ENCODE peak calls at places on chromosomes 2 and 18, in nine cellular contexts. One of them, this sample, is unnamed.

GRCh38 chr18:3463052-3463451 is 13.1 kb downstream of the TGIF1 start:
- DNase-seq in WERI-Rb-1: no peak
- DNase-seq in adrenal gland: no peak
- DNase-seq in heart right ventricle: no peak
- DNase-seq in heart left ventricle: no peak
- DNase-seq in HL-60: no peak
- DNase-seq in HCT116: no peak
- DNase-seq in retinal pigment epithelial cell: no peak
- DNase-seq in spleen: no peak
- DNase-seq in this sample: no peak

GRCh38 chr2:41716497-41716896 is 331.3 kb upstream of the PKDCC start:
- DNase-seq in WERI-Rb-1: no peak
- DNase-seq in heart right ventricle: no peak
- DNase-seq in HCT116: no peak
- DNase-seq in spleen: no peak
- DNase-seq in heart left ventricle: no peak
- DNase-seq in adrenal gland: no peak
- DNase-seq in retinal pigment epithelial cell: no peak
- DNase-seq in HL-60: no peak
- DNase-seq in this sample: no peak

GRCh38 chr2:234366891-234367290 is 130.0 kb downstream of the ARL4C start:
- DNase-seq in heart right ventricle: no peak
- DNase-seq in adrenal gland: no peak
- DNase-seq in heart left ventricle: no peak
- DNase-seq in retinal pigment epithelial cell: no peak
- DNase-seq in WERI-Rb-1: no peak
- DNase-seq in spleen: no peak
- DNase-seq in HCT116: no peak
- DNase-seq in HL-60: no peak
- DNase-seq in this sample: no peak

GRCh38 chr2:72988041-72988440 is 70.7 kb downstream of the EMX1 start:
- DNase-seq in HCT116: no peak
- DNase-seq in retinal pigment epithelial cell: no peak
- DNase-seq in adrenal gland: no peak
- DNase-seq in heart right ventricle: no peak
- DNase-seq in WERI-Rb-1: no peak
- DNase-seq in heart left ventricle: no peak
- DNase-seq in spleen: peak; percentile 31
- DNase-seq in HL-60: no peak
- DNase-seq in this sample: no peak

GRCh38 chr2:207073791-207074678 is 91.7 kb downstream of the KLF7 start:
- DNase-seq in heart left ventricle: no peak
- DNase-seq in HL-60: peak; percentile 8
- DNase-seq in spleen: no peak
- DNase-seq in retinal pigment epithelial cell: no peak
- DNase-seq in WERI-Rb-1: no peak
- DNase-seq in adrenal gland: peak; percentile 37
- DNase-seq in heart right ventricle: no peak
- DNase-seq in HCT116: no peak
- DNase-seq in this sample: no peak

GRCh38 chr18:73283788-73284187 is 416.0 kb upstream of the NETO1 start:
- DNase-seq in retinal pigment epithelial cell: no peak
- DNase-seq in adrenal gland: no peak
- DNase-seq in HL-60: no peak
- DNase-seq in heart left ventricle: no peak
- DNase-seq in HCT116: no peak
- DNase-seq in heart right ventricle: no peak
- DNase-seq in WERI-Rb-1: no peak
- DNase-seq in spleen: no peak
- DNase-seq in this sample: peak; percentile 50

GRCh38 chr2:23753291-23754006 is 173.5 kb downstream of the ATAD2B start:
- DNase-seq in adrenal gland: no peak
- DNase-seq in spleen: no peak
- DNase-seq in retinal pigment epithelial cell: no peak
- DNase-seq in HCT116: no peak
- DNase-seq in HL-60: no peak
- DNase-seq in WERI-Rb-1: no peak
- DNase-seq in heart right ventricle: no peak
- DNase-seq in heart left ventricle: no peak
- DNase-seq in this sample: no peak

GRCh38 chr18:53677480-53677879 is 547.0 kb downstream of the MBD2 start:
- DNase-seq in heart right ventricle: no peak
- DNase-seq in HL-60: no peak
- DNase-seq in retinal pigment epithelial cell: no peak
- DNase-seq in adrenal gland: no peak
- DNase-seq in spleen: no peak
- DNase-seq in WERI-Rb-1: no peak
- DNase-seq in HCT116: no peak
- DNase-seq in heart left ventricle: no peak
- DNase-seq in this sample: no peak

GRCh38 chr2:174663572-174663971 is 66.0 kb upstream of the WIPF1 start:
- DNase-seq in retinal pigment epithelial cell: no peak
- DNase-seq in adrenal gland: no peak
- DNase-seq in heart right ventricle: no peak
- DNase-seq in HCT116: no peak
- DNase-seq in HL-60: peak; percentile 33
- DNase-seq in heart left ventricle: no peak
- DNase-seq in WERI-Rb-1: no peak
- DNase-seq in spleen: no peak
- DNase-seq in this sample: no peak

GRCh38 chr18:14914771-14915170 is 166.8 kb downstream of the ANKRD30B start:
- DNase-seq in heart left ventricle: no peak
- DNase-seq in retinal pigment epithelial cell: no peak
- DNase-seq in WERI-Rb-1: no peak
- DNase-seq in HL-60: no peak
- DNase-seq in heart right ventricle: no peak
- DNase-seq in adrenal gland: no peak
- DNase-seq in HCT116: no peak
- DNase-seq in spleen: no peak
- DNase-seq in this sample: no peak

GRCh38 chr2:224884188-224884587 is 158.1 kb downstream of the DOCK10 start:
- DNase-seq in adrenal gland: no peak
- DNase-seq in heart left ventricle: no peak
- DNase-seq in spleen: no peak
- DNase-seq in HL-60: peak; percentile 66
- DNase-seq in HCT116: no peak
- DNase-seq in retinal pigment epithelial cell: no peak
- DNase-seq in WERI-Rb-1: no peak
- DNase-seq in heart right ventricle: no peak
- DNase-seq in this sample: no peak

GRCh38 chr18:43078485-43079092 is 36.9 kb downstream of the RIT2 start:
- DNase-seq in WERI-Rb-1: peak; percentile 10
- DNase-seq in HL-60: no peak
- DNase-seq in heart right ventricle: no peak
- DNase-seq in retinal pigment epithelial cell: no peak
- DNase-seq in spleen: no peak
- DNase-seq in heart left ventricle: no peak
- DNase-seq in HCT116: no peak
- DNase-seq in adrenal gland: no peak
- DNase-seq in this sample: no peak

GRCh38 chr2:99545622-99546021 is 55.8 kb upstream of the REV1 start:
- DNase-seq in heart right ventricle: no peak
- DNase-seq in spleen: no peak
- DNase-seq in WERI-Rb-1: no peak
- DNase-seq in HCT116: no peak
- DNase-seq in retinal pigment epithelial cell: peak; percentile 49
- DNase-seq in adrenal gland: no peak
- DNase-seq in heart left ventricle: no peak
- DNase-seq in HL-60: no peak
- DNase-seq in this sample: no peak

GRCh38 chr2:149732001-149732685 is 144.6 kb upstream of the MMADHC start:
- DNase-seq in heart left ventricle: no peak
- DNase-seq in adrenal gland: no peak
- DNase-seq in HCT116: no peak
- DNase-seq in WERI-Rb-1: no peak
- DNase-seq in spleen: no peak
- DNase-seq in HL-60: no peak
- DNase-seq in retinal pigment epithelial cell: no peak
- DNase-seq in heart right ventricle: peak; percentile 11
- DNase-seq in this sample: peak; percentile 32

GRCh38 chr18:68962623-68963022 is 164.7 kb downstream of the CCDC102B start:
- DNase-seq in heart left ventricle: no peak
- DNase-seq in retinal pigment epithelial cell: no peak
- DNase-seq in adrenal gland: no peak
- DNase-seq in spleen: no peak
- DNase-seq in heart right ventricle: no peak
- DNase-seq in HL-60: no peak
- DNase-seq in HCT116: no peak
- DNase-seq in WERI-Rb-1: no peak
- DNase-seq in this sample: no peak

GRCh38 chr2:157168501-157168900 is 89.0 kb upstream of the GALNT5 start:
- DNase-seq in spleen: no peak
- DNase-seq in retinal pigment epithelial cell: no peak
- DNase-seq in adrenal gland: no peak
- DNase-seq in heart right ventricle: no peak
- DNase-seq in heart left ventricle: no peak
- DNase-seq in WERI-Rb-1: no peak
- DNase-seq in HL-60: no peak
- DNase-seq in HCT116: no peak
- DNase-seq in this sample: no peak

GRCh38 chr2:139469985-139470384 is 689.8 kb upstream of the NXPH2 start:
- DNase-seq in adrenal gland: no peak
- DNase-seq in WERI-Rb-1: no peak
- DNase-seq in heart left ventricle: no peak
- DNase-seq in HCT116: no peak
- DNase-seq in HL-60: no peak
- DNase-seq in retinal pigment epithelial cell: no peak
- DNase-seq in spleen: no peak
- DNase-seq in heart right ventricle: no peak
- DNase-seq in this sample: no peak

GRCh38 chr2:165408191-165408590 is 61.3 kb upstream of the CSRNP3 start:
- DNase-seq in retinal pigment epithelial cell: no peak
- DNase-seq in heart left ventricle: no peak
- DNase-seq in adrenal gland: no peak
- DNase-seq in WERI-Rb-1: no peak
- DNase-seq in heart right ventricle: no peak
- DNase-seq in HL-60: no peak
- DNase-seq in spleen: no peak
- DNase-seq in HCT116: no peak
- DNase-seq in this sample: no peak

GRCh38 chr18:63472380-63472779 is 4.4 kb upstream of the SERPINB5 start:
- DNase-seq in WERI-Rb-1: no peak
- DNase-seq in heart left ventricle: no peak
- DNase-seq in retinal pigment epithelial cell: peak; percentile 14
- DNase-seq in heart right ventricle: no peak
- DNase-seq in HL-60: no peak
- DNase-seq in spleen: no peak
- DNase-seq in adrenal gland: no peak
- DNase-seq in HCT116: peak; percentile 62
- DNase-seq in this sample: peak; percentile 1
- H3K4me3 ChIP-seq in WERI-Rb-1: no peak overlapping the region
- H3K4me3 ChIP-seq in heart left ventricle: no peak overlapping the region
- H3K4me3 ChIP-seq in retinal pigment epithelial cell: no peak overlapping the region
- H3K4me3 ChIP-seq in heart right ventricle: no peak overlapping the region
- H3K4me3 ChIP-seq in HL-60: no peak overlapping the region
- H3K4me3 ChIP-seq in spleen: no peak overlapping the region
- H3K4me3 ChIP-seq in adrenal gland: no peak overlapping the region
- H3K4me3 ChIP-seq in HCT116: no peak overlapping the region
- H3K4me3 ChIP-seq in this sample: no peak overlapping the region

DNA sequence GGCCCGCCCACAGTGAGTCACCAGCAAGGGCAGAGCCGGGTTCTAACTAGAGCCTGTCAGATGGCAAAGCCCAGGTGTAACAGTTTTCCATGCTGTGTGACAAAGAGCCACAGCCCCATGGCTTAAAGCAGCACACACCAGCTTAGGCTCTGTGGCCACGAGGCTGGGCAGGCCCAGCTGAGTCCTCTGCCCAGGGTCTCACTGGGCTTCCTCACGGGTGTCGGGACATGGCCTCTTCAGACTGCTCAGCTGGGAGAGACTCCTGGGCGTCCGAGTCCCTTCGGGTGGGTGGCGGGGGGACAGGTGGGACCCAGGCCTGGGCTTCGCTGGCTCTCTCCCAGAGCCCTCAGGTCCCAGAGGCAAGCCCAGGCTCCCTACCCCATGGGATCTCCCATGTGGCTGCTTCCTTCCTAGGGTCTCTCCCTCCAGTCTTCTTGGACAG is 108.5 kb upstream of the OTOS start:
- DNase-seq in HCT116: no peak
- DNase-seq in WERI-Rb-1: no peak
- DNase-seq in spleen: peak; percentile 55
- DNase-seq in heart left ventricle: no peak
- DNase-seq in adrenal gland: no peak
- DNase-seq in heart right ventricle: no peak
- DNase-seq in retinal pigment epithelial cell: no peak
- DNase-seq in HL-60: no peak
- DNase-seq in this sample: no peak
- TF ChIP-seq CTCF in HCT116: no peak
- TF ChIP-seq CTCF in WERI-Rb-1: no peak
- TF ChIP-seq CTCF in spleen: no peak
- TF ChIP-seq CTCF in heart left ventricle: no peak
- TF ChIP-seq CTCF in adrenal gland: no peak
- TF ChIP-seq CTCF in heart right ventricle: no peak
- TF ChIP-seq CTCF in retinal pigment epithelial cell: no peak
- TF ChIP-seq CTCF in HL-60: no peak
- TF ChIP-seq CTCF in this sample: no peak

GRCh38 chr2:33411765-33412164 is 64.7 kb upstream of the RASGRP3 start:
- DNase-seq in heart left ventricle: no peak
- DNase-seq in HL-60: no peak
- DNase-seq in adrenal gland: no peak
- DNase-seq in retinal pigment epithelial cell: no peak
- DNase-seq in WERI-Rb-1: no peak
- DNase-seq in heart right ventricle: no peak
- DNase-seq in spleen: no peak
- DNase-seq in HCT116: no peak
- DNase-seq in this sample: no peak
- H3K4me3 ChIP-seq in heart left ventricle: no peak overlapping the region
- H3K4me3 ChIP-seq in HL-60: no peak overlapping the region
- H3K4me3 ChIP-seq in adrenal gland: no peak overlapping the region
- H3K4me3 ChIP-seq in retinal pigment epithelial cell: no peak overlapping the region
- H3K4me3 ChIP-seq in WERI-Rb-1: no peak overlapping the region
- H3K4me3 ChIP-seq in heart right ventricle: no peak overlapping the region
- H3K4me3 ChIP-seq in spleen: no peak overlapping the region
- H3K4me3 ChIP-seq in HCT116: no peak overlapping the region
- H3K4me3 ChIP-seq in this sample: no peak overlapping the region

GRCh38 chr2:3741372-3741771 is 38.0 kb downstream of the DCDC2C start:
- DNase-seq in HCT116: no peak
- DNase-seq in adrenal gland: no peak
- DNase-seq in spleen: no peak
- DNase-seq in retinal pigment epithelial cell: no peak
- DNase-seq in HL-60: no peak
- DNase-seq in heart right ventricle: no peak
- DNase-seq in WERI-Rb-1: no peak
- DNase-seq in heart left ventricle: no peak
- DNase-seq in this sample: no peak

GRCh38 chr2:3739313-3739712 is 35.9 kb downstream of the DCDC2C start:
- DNase-seq in WERI-Rb-1: no peak
- DNase-seq in heart right ventricle: no peak
- DNase-seq in heart left ventricle: no peak
- DNase-seq in adrenal gland: no peak
- DNase-seq in retinal pigment epithelial cell: no peak
- DNase-seq in HL-60: no peak
- DNase-seq in spleen: peak; percentile 72
- DNase-seq in HCT116: no peak
- DNase-seq in this sample: no peak

GRCh38 chr2:3737128-3737527 is 33.8 kb downstream of the DCDC2C start:
- DNase-seq in heart left ventricle: no peak
- DNase-seq in spleen: no peak
- DNase-seq in HL-60: no peak
- DNase-seq in HCT116: no peak
- DNase-seq in adrenal gland: no peak
- DNase-seq in WERI-Rb-1: no peak
- DNase-seq in retinal pigment epithelial cell: no peak
- DNase-seq in heart right ventricle: no peak
- DNase-seq in this sample: no peak

GRCh38 chr2:3736112-3736511 is 32.7 kb downstream of the DCDC2C start:
- DNase-seq in HCT116: no peak
- DNase-seq in spleen: no peak
- DNase-seq in WERI-Rb-1: no peak
- DNase-seq in heart left ventricle: no peak
- DNase-seq in heart right ventricle: no peak
- DNase-seq in adrenal gland: no peak
- DNase-seq in HL-60: no peak
- DNase-seq in retinal pigment epithelial cell: no peak
- DNase-seq in this sample: no peak

GRCh38 chr2:3738454-3738853 is 35.1 kb downstream of the DCDC2C start:
- DNase-seq in HCT116: peak; percentile 34
- DNase-seq in retinal pigment epithelial cell: no peak
- DNase-seq in spleen: no peak
- DNase-seq in WERI-Rb-1: peak; percentile 85
- DNase-seq in HL-60: peak; percentile 24
- DNase-seq in heart right ventricle: no peak
- DNase-seq in adrenal gland: peak; percentile 25
- DNase-seq in heart left ventricle: no peak
- DNase-seq in this sample: no peak
- TF ChIP-seq CTCF in HCT116: peak; percentile 62
- TF ChIP-seq CTCF in retinal pigment epithelial cell: peak; percentile 51
- TF ChIP-seq CTCF in spleen: no peak
- TF ChIP-seq CTCF in WERI-Rb-1: peak; percentile 46
- TF ChIP-seq CTCF in HL-60: no peak
- TF ChIP-seq CTCF in heart right ventricle: no peak
- TF ChIP-seq CTCF in adrenal gland: no peak
- TF ChIP-seq CTCF in heart left ventricle: no peak
- TF ChIP-seq CTCF in this sample: peak; percentile 34